ENCODE peak calls at places on chromosome 9, in ten cellular contexts. O is cardiac muscle cell, I is heart right ventricle, X is HCT116, R is brain microvascular endothelial cell, C is neuronal stem cell, W is uterus, M is lower lobe of right lung, T is esophagus squamous epithelium, L is tibial artery. P is an unnamed sample. For H3K27me3, the result is how much of the 10 kb centered on the place peaks cover.

GRCh38 chr9:110810251-110810976 is 141.8 kb downstream of the MUSK start:
- DNase-seq in R (no peak), M (no peak), C (no peak), X (no peak), I (no peak), O (peak), T (no peak), W (no peak), L (no peak), P (no peak)

GRCh38 chr9:113425072-113425471 is 14.5 kb downstream of the C9orf43 start:
- DNase-seq in R (no peak), I (no peak), C (no peak), X (no peak), O (no peak), T (no peak), M (no peak), W (no peak), L (no peak), P (no peak)

GRCh38 chr9:79667716-79668458 is 96.1 kb downstream of the TLE4 start:
- DNase-seq in O (no peak), C (no peak), W (no peak), M (no peak), L (no peak), X (no peak), I (no peak), R (no peak), T (no peak), P (no peak)

GRCh38 chr9:4262735-4263141 is 37.1 kb downstream of the GLIS3 start:
- DNase-seq in T (no peak), I (no peak), W (no peak), R (peak), C (no peak), O (peak), L (no peak), M (no peak), X (peak), P (peak)

GRCh38 chr9:135521608-135522095 is 412 bp downstream of the LCN1 start:
- DNase-seq in M (no peak), R (no peak), T (no peak), X (no peak), W (no peak), O (no peak), C (no peak), L (peak), I (no peak), P (no peak)

GRCh38 chr9:70954607-70955143 is 166.7 kb downstream of the TRPM3 start:
- DNase-seq in T (no peak), R (no peak), M (no peak), I (no peak), W (no peak), L (no peak), C (no peak), O (no peak), X (no peak), P (no peak)

GRCh38 chr9:9920425-9920824 is 692.4 kb downstream of the PTPRD start:
- DNase-seq in L (no peak), R (no peak), W (no peak), C (no peak), M (no peak), I (no peak), X (no peak), O (no peak), T (no peak), P (no peak)

GRCh38 chr9:35553670-35554543 is 51.2 kb upstream of the TESK1 start:
- DNase-seq in O (peak), I (peak), C (peak), X (peak), M (peak), T (no peak), W (peak), R (peak), L (peak), P (peak)

GRCh38 chr9:93020785-93021670 is 37.5 kb upstream of the SUSD3 start:
- DNase-seq in W (no peak), O (no peak), I (no peak), R (no peak), X (no peak), M (no peak), C (no peak), T (no peak), L (peak), P (no peak)

GRCh38 chr9:83291196-83291595 is 228.3 kb upstream of the RASEF start:
- DNase-seq in L (no peak), W (no peak), M (no peak), C (no peak), X (no peak), R (no peak), I (no peak), O (no peak), T (no peak), P (no peak)

GRCh38 chr9:128703616-128704355 is 1.5 kb downstream of the PKN3 start:
- DNase-seq in R (no peak), L (peak), X (no peak), I (peak), C (no peak), M (peak), O (no peak), T (no peak), W (peak), P (no peak)

GRCh38 chr9:136050706-136051567 is 44.2 kb downstream of the NACC2 start:
- DNase-seq in L (no peak), X (no peak), O (peak), W (no peak), M (no peak), R (no peak), T (no peak), I (no peak), C (peak), P (no peak)

GRCh38 chr9:122370869-122371467 is at the start of gene PTGS1:
- DNase-seq in I (peak), L (no peak), T (no peak), M (peak), X (no peak), R (no peak), O (peak), C (no peak), W (no peak), P (no peak)

GRCh38 chr9:69645488-69645887 is 26.7 kb downstream of the APBA1 start:
- DNase-seq in W (no peak), O (no peak), X (peak), R (no peak), L (no peak), C (no peak), M (peak), I (no peak), T (no peak), P (no peak)

GRCh38 chr9:70802206-70802605 is 319.2 kb downstream of the TRPM3 start:
- DNase-seq in C (no peak), O (peak), R (peak), T (no peak), I (no peak), W (no peak), X (no peak), L (no peak), M (no peak), P (no peak)

GRCh38 chr9:2872941-2873323 is 29.0 kb upstream of the PUM3 start:
- DNase-seq in O (no peak), C (no peak), X (no peak), L (no peak), W (no peak), T (no peak), M (no peak), R (no peak), I (no peak), P (no peak)

GRCh38 chr9:2874001-2874750 is 30.3 kb upstream of the PUM3 start:
- DNase-seq in C (no peak), M (no peak), L (no peak), O (peak), W (no peak), X (no peak), I (no peak), T (no peak), R (peak), P (no peak)

GRCh38 chr9:2876726-2877125 is 32.8 kb upstream of the PUM3 start:
- DNase-seq in W (no peak), I (no peak), X (no peak), T (no peak), O (no peak), R (no peak), L (no peak), M (no peak), C (no peak), P (no peak)

GRCh38 chr9:2876320-2876719 is 32.4 kb upstream of the PUM3 start:
- DNase-seq in W (no peak), O (no peak), T (no peak), C (no peak), R (no peak), X (no peak), I (no peak), L (no peak), M (no peak), P (no peak)

GRCh38 chr9:2875218-2875977 is 31.5 kb upstream of the PUM3 start:
- DNase-seq in T (no peak), I (no peak), O (no peak), R (no peak), L (no peak), M (no peak), X (no peak), C (no peak), W (no peak), P (no peak)
- H3K27ac ChIP-seq in T (no peak), I (no peak), O (no peak), R (no peak), L (no peak), M (no peak), X (no peak), C (no peak), W (no peak), P (no peak)

DNA sequence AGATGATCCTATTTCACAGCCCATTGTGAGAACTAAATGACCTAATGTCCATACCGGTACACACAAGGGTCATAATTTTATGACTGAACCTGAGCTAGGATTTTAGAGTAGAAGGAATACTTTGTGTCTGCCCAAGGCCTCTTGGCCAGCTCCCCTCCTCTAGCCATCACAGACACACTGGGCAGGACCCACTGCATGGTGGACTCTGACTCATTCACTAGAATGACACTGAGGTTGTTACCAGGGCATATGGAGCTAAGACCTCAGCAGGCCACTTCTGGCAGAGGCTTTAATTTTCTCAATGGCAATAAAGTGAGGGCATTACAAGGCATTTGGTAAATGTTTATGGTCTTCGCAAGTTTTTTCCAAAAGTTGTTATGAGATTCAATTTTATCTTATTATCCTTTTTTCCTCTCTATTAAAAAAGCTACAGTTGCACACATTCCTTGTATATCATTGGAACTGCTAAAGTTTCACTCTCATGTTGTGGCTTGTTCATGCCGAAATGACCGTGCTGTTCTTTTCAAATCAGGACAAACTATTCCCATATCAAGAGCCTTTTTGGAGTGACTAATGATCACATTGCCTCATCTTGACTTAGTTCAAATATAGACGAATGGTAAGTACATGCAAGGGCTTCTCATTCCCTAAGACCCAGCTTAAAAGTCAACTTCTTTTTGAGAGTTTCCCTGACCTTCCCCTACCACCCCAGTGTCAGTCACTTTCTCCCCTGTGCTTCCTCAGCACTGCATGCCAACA is 595.7 kb downstream of the ACTL7B start:
- DNase-seq in O (no peak), L (no peak), X (no peak), M (no peak), C (no peak), T (no peak), I (no peak), W (no peak), R (no peak), P (no peak)
- H3K27me3 ChIP-seq in O (under half), L (under half), X (under half), M (under half), C (under half), T (under half), I (under half), W (under half), R (under half), P (under half)

GRCh38 chr9:89039664-89040063 is 48.4 kb downstream of the S1PR3 start:
- DNase-seq in O (no peak), L (no peak), C (no peak), M (no peak), R (no peak), I (no peak), W (no peak), T (no peak), X (no peak), P (no peak)

GRCh38 chr9:89037891-89038290 is 46.6 kb downstream of the S1PR3 start:
- DNase-seq in R (no peak), T (no peak), L (peak), W (no peak), M (no peak), O (no peak), I (no peak), X (no peak), C (no peak), P (no peak)

GRCh38 chr9:89037325-89037724 is 46.1 kb downstream of the S1PR3 start:
- DNase-seq in M (no peak), I (no peak), W (no peak), L (no peak), O (no peak), C (no peak), X (no peak), R (no peak), T (no peak), P (no peak)

GRCh38 chr9:89039092-89039465 is 47.8 kb downstream of the S1PR3 start:
- DNase-seq in O (no peak), M (no peak), W (no peak), R (no peak), X (no peak), C (no peak), L (no peak), I (no peak), T (no peak), P (no peak)

GRCh38 chr9:89038354-89039091 is 47.3 kb downstream of the S1PR3 start:
- DNase-seq in M (no peak), O (peak), X (no peak), W (peak), L (peak), I (peak), C (no peak), R (peak), T (no peak), P (peak)
- H3K27ac ChIP-seq in M (peak), O (no peak), X (no peak), W (no peak), L (no peak), I (no peak), C (no peak), R (peak), T (no peak), P (peak)

DNA sequence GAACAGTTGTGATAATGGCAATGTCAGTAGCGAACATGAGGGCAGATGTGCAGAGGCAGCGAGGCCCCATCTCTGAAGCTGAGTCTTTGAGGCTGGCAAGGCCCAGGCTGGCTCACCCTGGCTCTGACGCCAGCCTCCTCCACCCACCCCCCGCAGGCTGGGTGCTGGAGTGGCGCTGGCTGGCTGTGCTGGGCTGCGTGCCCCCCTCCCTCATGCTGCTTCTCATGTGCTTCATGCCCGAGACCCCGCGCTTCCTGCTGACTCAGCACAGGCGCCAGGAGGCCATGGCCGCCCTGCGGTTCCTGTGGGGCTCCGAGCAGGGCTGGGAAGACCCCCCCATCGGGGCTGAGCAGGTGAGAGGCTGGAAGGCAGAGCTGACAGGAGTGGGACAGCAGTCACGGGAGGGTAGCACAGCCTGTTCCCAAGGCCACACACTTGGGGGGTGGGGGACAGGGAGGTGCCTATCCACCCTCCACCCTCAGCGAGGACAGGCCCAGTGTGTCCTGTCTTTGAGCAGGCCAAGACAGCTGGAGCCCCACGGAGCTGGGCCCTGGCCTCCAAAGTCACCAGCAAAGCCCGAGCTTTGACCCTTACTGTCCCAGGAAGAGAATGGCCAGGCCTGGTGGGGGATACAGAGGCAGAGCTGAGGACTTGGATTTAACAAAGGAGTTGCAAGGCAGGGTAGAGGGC is 5.6 kb downstream of the SLC2A8 start:
- DNase-seq in T (no peak), W (no peak), X (no peak), R (no peak), O (no peak), M (no peak), I (no peak), C (no peak), L (no peak), P (no peak)
- H3K27me3 ChIP-seq in T (under half), W (under half), X (under half), R (under half), O (under half), M (under half), I (under half), C (under half), L (under half), P (under half)

GRCh38 chr9:117008461-117008860 is 321.4 kb downstream of the TRIM32 start:
- DNase-seq in I (no peak), C (no peak), M (no peak), W (no peak), R (no peak), X (no peak), T (no peak), O (no peak), L (no peak), P (no peak)

GRCh38 chr9:117019242-117019641 is 332.1 kb downstream of the TRIM32 start:
- DNase-seq in L (no peak), C (no peak), T (no peak), I (no peak), O (no peak), X (no peak), R (no peak), M (no peak), W (no peak), P (no peak)

GRCh38 chr9:117014061-117014460 is 327.0 kb downstream of the TRIM32 start:
- DNase-seq in W (no peak), T (no peak), O (no peak), R (no peak), I (no peak), X (no peak), C (no peak), M (no peak), L (no peak), P (no peak)

DNA sequence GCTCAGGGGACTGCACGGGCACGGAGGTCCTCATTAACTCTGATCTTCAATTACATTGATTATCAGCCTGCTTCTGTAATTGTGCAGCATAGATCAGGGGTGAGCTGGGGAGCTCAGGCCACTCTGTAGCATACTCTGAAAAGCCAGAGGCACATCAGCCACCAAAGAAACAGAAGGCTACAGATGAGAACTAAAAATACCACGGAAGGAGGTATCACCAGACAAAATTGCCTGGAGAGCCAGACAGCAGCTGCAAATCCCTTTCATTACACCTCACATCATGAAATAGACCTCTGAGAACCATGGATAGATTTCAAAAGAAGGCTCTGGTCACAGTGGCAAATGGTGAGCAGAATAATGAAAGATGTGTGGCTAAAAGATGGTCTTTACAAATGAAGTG is 326.5 kb downstream of the TRIM32 start:
- DNase-seq in I (no peak), X (no peak), R (no peak), L (no peak), W (no peak), C (no peak), M (no peak), T (no peak), O (no peak), P (no peak)
- H3K27ac ChIP-seq in I (no peak), X (no peak), R (no peak), L (no peak), W (no peak), C (no peak), M (no peak), T (no peak), O (no peak), P (no peak)

GRCh38 chr9:130427326-130427725 is 17.4 kb upstream of the ASS1 start:
- DNase-seq in M (no peak), C (no peak), O (no peak), W (no peak), R (no peak), I (no peak), T (no peak), X (no peak), L (no peak), P (no peak)

GRCh38 chr9:130424781-130425310 is 19.9 kb upstream of the ASS1 start:
- DNase-seq in W (no peak), I (no peak), C (no peak), L (peak), R (no peak), X (no peak), O (no peak), M (no peak), T (no peak), P (no peak)

GRCh38 chr9:130425741-130426466 is 18.9 kb upstream of the ASS1 start:
- DNase-seq in R (no peak), T (no peak), M (no peak), C (no peak), O (no peak), X (no peak), I (no peak), W (no peak), L (no peak), P (no peak)

GRCh38 chr9:130426883-130427282 is 17.9 kb upstream of the ASS1 start:
- DNase-seq in I (peak), T (no peak), R (peak), X (no peak), L (peak), M (no peak), C (no peak), W (no peak), O (peak), P (no peak)

DNA sequence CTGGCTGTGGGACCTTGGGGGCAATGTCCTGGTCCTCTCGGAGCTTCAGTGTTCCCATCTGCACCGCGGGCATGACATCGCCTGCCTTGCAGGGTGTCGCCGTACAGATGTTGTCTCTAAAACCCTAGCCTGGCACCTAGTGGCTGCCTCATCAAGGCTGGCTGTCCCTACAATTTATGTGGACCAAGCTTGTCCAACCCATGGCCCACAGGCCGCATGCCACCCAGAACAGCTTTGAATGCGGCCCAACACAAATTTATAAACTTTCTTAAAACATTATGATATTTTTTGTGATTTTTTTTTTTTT is 18.3 kb upstream of the ASS1 start:
- DNase-seq in I (no peak), R (no peak), L (no peak), W (no peak), O (no peak), M (no peak), C (no peak), X (no peak), T (no peak), P (no peak)
- H3K27me3 ChIP-seq in I (under half), R (under half), L (under half), W (under half), O (under half), M (under half), C (under half), X (under half), T (under half), P (under half)

DNA sequence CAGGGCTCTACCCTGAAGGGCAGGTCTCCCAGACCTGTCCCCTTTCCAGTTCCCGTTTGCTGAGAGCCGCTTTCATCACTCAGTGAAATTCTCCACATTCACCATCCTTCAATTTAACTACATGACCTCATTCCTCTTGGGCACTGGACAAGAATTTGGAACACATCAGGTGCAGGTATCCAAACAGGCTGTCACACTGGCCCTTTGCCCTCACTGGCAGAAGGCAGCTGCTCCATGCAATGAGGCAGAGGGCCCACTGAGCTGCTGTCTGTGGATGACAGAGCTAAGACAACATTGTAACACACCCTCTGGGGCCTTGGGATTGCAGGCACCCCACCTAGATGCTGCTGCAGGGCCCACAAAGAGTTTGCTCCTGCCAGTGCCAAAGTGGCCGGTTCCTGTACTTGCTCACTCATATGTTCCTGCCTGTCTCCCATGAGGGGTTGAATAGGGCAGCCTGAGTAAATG is 55.1 kb downstream of the ACTL7B start:
- DNase-seq in O (no peak), X (no peak), T (no peak), I (peak), M (no peak), C (no peak), R (no peak), L (no peak), W (no peak), P (no peak)
- H3K27ac ChIP-seq in O (no peak), X (no peak), T (peak), I (peak), M (no peak), C (no peak), R (no peak), L (no peak), W (no peak), P (no peak)

P was measured in AG04450.